ENCODE peak calls at places on chromosomes 2 and 18, in four cellular contexts. P, X, A and R are unnamed samples.

GRCh38 chr2:178764097-178764496 is 43.1 kb downstream of the TTN start:
- DNase-seq in A (no peak), X (no peak), P (no peak), R (no peak)

GRCh38 chr18:76844742-76845477 is 22.6 kb downstream of the ZNF236 start:
- DNase-seq in X (no peak), A (no peak), P (no peak), R (no peak)

GRCh38 chr2:160494243-160494642 is 636 bp upstream of the RBMS1 start:
- DNase-seq in P (no peak), A (no peak), X (no peak), R (no peak)

GRCh38 chr2:176454893-176455810 is 185.9 kb downstream of the MTX2 start:
- DNase-seq in A (peak; percentile 65), X (peak; percentile 45), P (peak; percentile 67), R (peak; percentile 71)

GRCh38 chr2:173028671-173029070 is 47.0 kb upstream of the MAP3K20 start:
- DNase-seq in X (no peak), A (no peak), P (no peak), R (no peak)

GRCh38 chr2:60002158-60002867 is 551.1 kb downstream of the BCL11A start:
- DNase-seq in X (no peak), P (no peak), A (no peak), R (no peak)

GRCh38 chr2:74860521-74860920 is 26.6 kb downstream of the HK2 start:
- DNase-seq in X (no peak), A (no peak), P (no peak), R (no peak)

GRCh38 chr2:235262750-235263149 is 231.1 kb upstream of the AGAP1 start:
- DNase-seq in P (no peak), X (no peak), A (no peak), R (no peak)

GRCh38 chr18:22164337-22165048 is 4.9 kb upstream of the GATA6 start:
- DNase-seq in P (no peak), X (no peak), A (no peak), R (no peak)

GRCh38 chr2:119683717-119684443 is 4.9 kb downstream of the TMEM177 start:
- DNase-seq in X (no peak), P (no peak), A (peak; percentile 49), R (no peak)

GRCh38 chr2:204860249-204860648 is 315.0 kb downstream of the PARD3B start:
- DNase-seq in X (no peak), P (no peak), A (no peak), R (no peak)

GRCh38 chr2:63056309-63057065 is 5.9 kb downstream of the OTX1 start:
- DNase-seq in X (no peak), A (no peak), P (no peak), R (no peak)

GRCh38 chr18:77709107-77709506 is 459.5 kb downstream of the GALR1 start:
- DNase-seq in X (no peak), P (no peak), A (no peak), R (no peak)

GRCh38 chr2:54347622-54348021 is 91.6 kb upstream of the TSPYL6 start:
- DNase-seq in P (no peak), X (no peak), A (no peak), R (no peak)

GRCh38 chr18:71293322-71293721 is 1004.5 kb downstream of the SOCS6 start:
- DNase-seq in X (no peak), P (no peak), A (no peak), R (no peak)

GRCh38 chr2:115796078-115796477 is 1353.6 kb downstream of the DPP10 start:
- DNase-seq in A (no peak), X (no peak), P (no peak), R (no peak)

DNA sequence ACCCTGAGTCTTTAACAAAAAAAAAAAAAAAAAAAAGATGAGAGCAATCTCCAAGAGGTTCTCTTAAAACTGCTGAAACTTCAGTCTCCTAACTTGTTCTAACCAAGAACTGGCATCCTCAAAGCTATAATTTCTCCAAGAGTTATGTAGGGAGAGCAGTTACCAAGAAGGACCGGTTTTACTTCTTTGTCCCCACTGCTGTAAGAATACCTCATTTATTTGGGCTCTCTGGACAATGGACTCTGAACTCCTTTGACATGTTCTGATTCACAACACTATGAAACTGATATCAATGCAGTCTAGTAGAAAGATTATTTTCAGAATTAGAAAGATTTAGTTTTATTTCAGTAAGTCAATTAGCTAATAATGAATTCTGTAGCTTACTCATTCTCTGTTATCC is 84.5 kb upstream of the DTNB start:
- DNase-seq in X (no peak), A (no peak), P (no peak), R (no peak)
- TF ChIP-seq SP1 in X (no peak), A (no peak), P (no peak), R (no peak)

GRCh38 chr2:224778474-224778877 is 62.3 kb upstream of the CCDC195 start:
- DNase-seq in P (peak; percentile 9), X (peak; percentile 46), A (peak; percentile 22), R (peak; percentile 32)

GRCh38 chr2:224777563-224777939 is 61.4 kb upstream of the CCDC195 start:
- DNase-seq in X (no peak), P (no peak), A (no peak), R (no peak)

GRCh38 chr2:224781400-224781799 is 65.2 kb upstream of the CCDC195 start:
- DNase-seq in X (no peak), P (no peak), A (no peak), R (no peak)

GRCh38 chr2:224780814-224781213 is 64.6 kb upstream of the CCDC195 start:
- DNase-seq in X (no peak), P (no peak), A (no peak), R (no peak)

GRCh38 chr2:224780096-224780495 is 63.9 kb upstream of the CCDC195 start:
- DNase-seq in A (no peak), X (no peak), P (no peak), R (no peak)
- TF ChIP-seq SP1 in A (no peak), X (no peak), P (no peak), R (no peak)

GRCh38 chr2:217922101-217923006 is 80.4 kb downstream of the TNS1 start:
- DNase-seq in P (no peak), X (no peak), A (no peak), R (no peak)
- TF ChIP-seq SP1 in P (no peak), X (no peak), A (no peak), R (no peak)

GRCh38 chr2:100119235-100119634 is 23.2 kb downstream of the AFF3 start:
- DNase-seq in P (no peak), X (no peak), A (no peak), R (no peak)
- TF ChIP-seq SP1 in P (peak; percentile 40), X (no peak), A (no peak), R (no peak)

GRCh38 chr2:43224131-43224570 is 2.3 kb downstream of the ZFP36L2 start:
- DNase-seq in A (peak; percentile 55), X (no peak), P (no peak), R (no peak)
- TF ChIP-seq SP1 in A (no peak), X (no peak), P (no peak), R (no peak)

GRCh38 chr2:143968360-143968759 is 551.6 kb downstream of the ZEB2 start:
- DNase-seq in X (no peak), P (no peak), A (no peak), R (no peak)

GRCh38 chr2:143960177-143960576 is 559.7 kb downstream of the ZEB2 start:
- DNase-seq in X (no peak), A (no peak), P (no peak), R (no peak)

GRCh38 chr2:143968860-143969259 is 551.1 kb downstream of the ZEB2 start:
- DNase-seq in A (no peak), P (no peak), X (no peak), R (no peak)

DNA sequence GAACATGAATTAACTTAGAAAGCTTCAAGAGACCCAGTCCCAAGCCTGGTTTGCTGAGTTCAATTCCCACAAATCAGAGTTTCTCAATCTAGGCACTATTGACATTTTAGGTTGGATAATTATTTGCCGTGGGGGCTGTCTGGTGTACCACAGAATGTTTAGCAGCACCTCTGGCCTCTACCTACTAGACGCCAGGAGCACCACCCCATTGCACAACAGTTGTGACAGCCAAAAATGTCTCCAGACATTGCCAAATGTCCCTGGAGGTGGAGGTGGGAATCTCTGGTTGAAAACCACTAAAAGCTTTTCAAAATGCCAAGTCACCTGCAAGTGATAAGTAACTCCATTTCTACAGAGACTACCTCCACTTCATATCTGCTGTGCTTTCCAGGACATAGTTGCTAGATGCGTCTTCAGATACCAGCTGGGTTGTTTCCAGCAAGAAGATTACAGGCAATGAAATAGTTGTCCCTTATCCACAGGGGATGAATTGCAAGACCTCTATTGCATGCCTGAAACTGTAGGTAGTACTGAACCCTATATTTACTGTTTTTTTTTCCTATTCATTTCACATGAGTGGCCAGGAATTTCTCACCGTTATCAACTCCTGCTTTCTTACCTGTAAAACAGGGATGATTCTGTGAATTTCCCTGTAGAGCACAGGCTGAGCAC is 554.3 kb downstream of the ZEB2 start:
- DNase-seq in A (no peak), P (no peak), X (no peak), R (no peak)
- TF ChIP-seq SP1 in A (no peak), P (no peak), X (no peak), R (no peak)

GRCh38 chr2:213834746-213835145 is 550.5 kb downstream of the SPAG16 start:
- DNase-seq in A (no peak), X (no peak), P (no peak), R (no peak)

GRCh38 chr2:213834331-213834730 is 550.1 kb downstream of the SPAG16 start:
- DNase-seq in X (peak; percentile 6), P (no peak), A (no peak), R (no peak)
- TF ChIP-seq SP1 in X (no peak), P (no peak), A (no peak), R (no peak)

GRCh38 chr2:18346364-18346763 is 214.1 kb downstream of the RDH14 start:
- DNase-seq in A (no peak), P (no peak), X (no peak), R (no peak)

GRCh38 chr2:18349421-18349820 is 211.0 kb downstream of the RDH14 start:
- DNase-seq in A (no peak), X (no peak), P (no peak), R (no peak)

GRCh38 chr2:18342901-18343300 is 217.6 kb downstream of the RDH14 start:
- DNase-seq in P (no peak), A (no peak), X (no peak), R (no peak)

DNA sequence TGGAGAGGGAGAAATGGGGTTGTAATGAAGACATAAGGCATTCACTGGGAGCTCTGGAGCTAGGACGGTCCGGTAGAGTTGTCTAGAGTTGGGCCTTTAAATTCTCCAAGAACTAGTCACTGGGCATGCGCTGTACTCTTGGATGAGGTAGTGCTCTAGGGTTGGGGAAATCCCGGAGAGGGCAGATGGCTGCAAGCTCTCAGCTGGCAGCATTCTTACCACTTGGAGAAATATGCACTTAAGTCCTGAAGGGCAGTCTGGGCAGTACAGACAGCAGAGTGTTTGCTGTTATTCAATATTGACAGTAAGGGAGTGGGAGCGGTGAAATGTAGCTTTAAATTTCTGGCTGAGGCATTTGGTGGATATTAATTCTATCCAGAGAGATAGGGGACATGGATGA is 214.6 kb downstream of the RDH14 start:
- DNase-seq in P (no peak), A (no peak), X (no peak), R (no peak)
- TF ChIP-seq SP1 in P (no peak), A (no peak), X (no peak), R (no peak)

GRCh38 chr2:229712125-229712524 is 2.2 kb downstream of the DNER start:
- DNase-seq in P (no peak), X (no peak), A (no peak), R (no peak)
- TF ChIP-seq SP1 in P (no peak), X (no peak), A (no peak), R (no peak)